ENCODE peak calls at places on chromosome 12, in six cellular contexts. P, U, B, Q, Z and F are unnamed samples.

GRCh38 chr12:79174656-79175055 is 310.1 kb downstream of the SYT1 start:
- DNase-seq in P (no peak), U (peak), B (peak), Q (peak), Z (peak), F (no peak)

GRCh38 chr12:98438826-98439225 is 76.6 kb upstream of the TMPO start:
- DNase-seq in P (no peak), U (no peak), B (no peak), Q (no peak), Z (no peak), F (no peak)

GRCh38 chr12:15982071-15982470 is 70.9 kb downstream of the DERA start:
- DNase-seq in P (no peak), U (no peak), B (peak), Q (no peak), Z (peak), F (peak)

GRCh38 chr12:91127751-91128150 is 16.5 kb upstream of the LUM start:
- DNase-seq in P (no peak), U (peak), B (peak), Q (no peak), Z (peak), F (no peak)

GRCh38 chr12:131438874-131439273 is 272.0 kb upstream of the SFSWAP start:
- DNase-seq in P (no peak), U (no peak), B (no peak), Q (no peak), Z (no peak), F (no peak)

GRCh38 chr12:55647027-55647426 is 10.3 kb downstream of the OR10P1 start:
- DNase-seq in P (no peak), U (no peak), B (no peak), Q (no peak), Z (no peak), F (no peak)

GRCh38 chr12:94326727-94327126 is 132.9 kb downstream of the CEP83 start:
- DNase-seq in P (no peak), U (no peak), B (peak), Q (peak), Z (peak), F (no peak)

GRCh38 chr12:52612431-52613290 is 5.7 kb downstream of the KRT73 start:
- DNase-seq in P (no peak), U (no peak), B (no peak), Q (no peak), Z (no peak), F (no peak)

GRCh38 chr12:111066744-111067437 is 146.5 kb upstream of the MYL2 start:
- DNase-seq in P (no peak), U (peak), B (peak), Q (no peak), Z (no peak), F (no peak)

GRCh38 chr12:109555431-109556315 is 17.6 kb downstream of the MMAB start:
- DNase-seq in P (no peak), U (no peak), B (no peak), Q (no peak), Z (no peak), F (no peak)

GRCh38 chr12:130815028-130815741 is 23.9 kb downstream of the STX2 start:
- DNase-seq in P (no peak), U (no peak), B (no peak), Q (no peak), Z (no peak), F (no peak)

GRCh38 chr12:104163631-104164030 is 25.6 kb upstream of the NFYB start:
- DNase-seq in P (no peak), U (no peak), B (no peak), Q (no peak), Z (peak), F (no peak)

GRCh38 chr12:14384783-14385638 is 19.5 kb downstream of the ATF7IP start:
- DNase-seq in P (peak), U (peak), B (peak), Q (peak), Z (peak), F (peak)